ENCODE peak calls at places on chromosomes 5 and 9, in four cellular contexts. One of them, this sample, is unnamed.
A peak's percentile ranks its signal among the peaks of the same experiment; 100 is the strongest.

GRCh38 chr5:83474986-83475385 is 3.4 kb downstream of the VCAN start:
- DNase-seq in Panc1: no peak
- DNase-seq in non-pigmented ciliary epithelial cell: no peak
- DNase-seq in HEK293T: no peak
- DNase-seq in this sample: no peak

GRCh38 chr5:171579162-171579561 is 159.7 kb downstream of the FGF18 start:
- DNase-seq in non-pigmented ciliary epithelial cell: no peak
- DNase-seq in HEK293T: no peak
- DNase-seq in Panc1: no peak
- DNase-seq in this sample: no peak

GRCh38 chr9:73995836-73996235 is 501.3 kb upstream of the RORB start:
- DNase-seq in Panc1: no peak
- DNase-seq in non-pigmented ciliary epithelial cell: no peak
- DNase-seq in HEK293T: no peak
- DNase-seq in this sample: no peak

GRCh38 chr5:73188764-73189521 is 15.9 kb downstream of the TMEM174 start:
- DNase-seq in non-pigmented ciliary epithelial cell: no peak
- DNase-seq in HEK293T: no peak
- DNase-seq in Panc1: no peak
- DNase-seq in this sample: no peak

GRCh38 chr5:14038341-14038959 is 94.0 kb upstream of the DNAH5 start:
- DNase-seq in non-pigmented ciliary epithelial cell: peak; percentile 92
- DNase-seq in HEK293T: no peak
- DNase-seq in Panc1: peak; percentile 88
- DNase-seq in this sample: no peak

GRCh38 chr5:102794677-102795331 is 39.7 kb downstream of the PAM start:
- DNase-seq in Panc1: no peak
- DNase-seq in HEK293T: no peak
- DNase-seq in non-pigmented ciliary epithelial cell: no peak
- DNase-seq in this sample: no peak

GRCh38 chr9:113548221-113549041 is 84.9 kb downstream of the RGS3 start:
- DNase-seq in non-pigmented ciliary epithelial cell: no peak
- DNase-seq in HEK293T: no peak
- DNase-seq in Panc1: no peak
- DNase-seq in this sample: peak; percentile 53

GRCh38 chr9:88219601-88220000 is 81.3 kb upstream of the SPATA31C2 start:
- DNase-seq in Panc1: no peak
- DNase-seq in HEK293T: no peak
- DNase-seq in non-pigmented ciliary epithelial cell: no peak
- DNase-seq in this sample: no peak

GRCh38 chr5:98308231-98308630 is 465.2 kb upstream of the RGMB start:
- DNase-seq in Panc1: no peak
- DNase-seq in non-pigmented ciliary epithelial cell: no peak
- DNase-seq in HEK293T: no peak
- DNase-seq in this sample: no peak

GRCh38 chr9:16275795-16276624 is 594.5 kb downstream of the BNC2 start:
- DNase-seq in HEK293T: no peak
- DNase-seq in Panc1: no peak
- DNase-seq in non-pigmented ciliary epithelial cell: no peak
- DNase-seq in this sample: no peak

GRCh38 chr5:94433393-94434149 is 184.8 kb downstream of the KIAA0825 start:
- DNase-seq in non-pigmented ciliary epithelial cell: peak; percentile 37
- DNase-seq in Panc1: no peak
- DNase-seq in HEK293T: no peak
- DNase-seq in this sample: no peak

GRCh38 chr9:87063883-87064282 is 116.6 kb upstream of the GAS1 start:
- DNase-seq in non-pigmented ciliary epithelial cell: peak; percentile 65
- DNase-seq in HEK293T: no peak
- DNase-seq in Panc1: no peak
- DNase-seq in this sample: no peak

GRCh38 chr9:111658943-111659342 is 2.5 kb upstream of the GNG10 start:
- DNase-seq in non-pigmented ciliary epithelial cell: no peak
- DNase-seq in HEK293T: no peak
- DNase-seq in Panc1: no peak
- DNase-seq in this sample: no peak

GRCh38 chr5:124927735-124928134 is 181.3 kb upstream of the ZNF608 start:
- DNase-seq in Panc1: no peak
- DNase-seq in HEK293T: no peak
- DNase-seq in non-pigmented ciliary epithelial cell: peak; percentile 42
- DNase-seq in this sample: no peak

GRCh38 chr9:130857864-130858730 is 23.0 kb downstream of the ABL1 start:
- DNase-seq in non-pigmented ciliary epithelial cell: peak; percentile 88
- DNase-seq in HEK293T: no peak
- DNase-seq in Panc1: no peak
- DNase-seq in this sample: no peak

This sample was measured in activated CD4-positive, alpha-beta memory T cell treated with anti-CD3 and anti-CD28 coated beads for 36 hours.